ENCODE peak calls at places on chromosomes 3 and 15, in four cellular contexts. L is ovary, J is stomach, Q is tibial nerve. S is an unnamed sample.

GRCh38 chr3:86481031-86481430 is 509.9 kb downstream of the VGLL3 start:
- DNase-seq in J (no peak), L (no peak), Q (no peak), S (no peak)

GRCh38 chr3:114878119-114878839 is 268.8 kb downstream of the ZBTB20 start:
- DNase-seq in L (no peak), J (no peak), Q (no peak), S (no peak)

GRCh38 chr3:11096266-11097135 is 57.8 kb upstream of the HRH1 start:
- DNase-seq in J (peak), Q (peak), L (peak), S (peak)

GRCh38 chr15:100863406-100864198 is 16.0 kb upstream of the ALDH1A3 start:
- DNase-seq in Q (no peak), J (peak), L (no peak), S (no peak)

GRCh38 chr3:32143849-32144757 is 37.7 kb downstream of the GPD1L start:
- DNase-seq in Q (peak), L (peak), J (peak), S (peak)

GRCh38 chr15:99009741-99010370 is 2.3 kb upstream of the PGPEP1L start:
- DNase-seq in J (no peak), Q (no peak), L (no peak), S (no peak)

GRCh38 chr3:67104388-67104787 is 106.3 kb downstream of the KBTBD8 start:
- DNase-seq in J (no peak), Q (no peak), L (no peak), S (no peak)

GRCh38 chr3:16102905-16103364 is 71.5 kb upstream of the GALNT15 start:
- DNase-seq in L (no peak), Q (no peak), J (no peak), S (no peak)

GRCh38 chr15:101239724-101240136 is 12.1 kb downstream of the CHSY1 start:
- DNase-seq in L (no peak), Q (no peak), J (no peak), S (no peak)

DNA sequence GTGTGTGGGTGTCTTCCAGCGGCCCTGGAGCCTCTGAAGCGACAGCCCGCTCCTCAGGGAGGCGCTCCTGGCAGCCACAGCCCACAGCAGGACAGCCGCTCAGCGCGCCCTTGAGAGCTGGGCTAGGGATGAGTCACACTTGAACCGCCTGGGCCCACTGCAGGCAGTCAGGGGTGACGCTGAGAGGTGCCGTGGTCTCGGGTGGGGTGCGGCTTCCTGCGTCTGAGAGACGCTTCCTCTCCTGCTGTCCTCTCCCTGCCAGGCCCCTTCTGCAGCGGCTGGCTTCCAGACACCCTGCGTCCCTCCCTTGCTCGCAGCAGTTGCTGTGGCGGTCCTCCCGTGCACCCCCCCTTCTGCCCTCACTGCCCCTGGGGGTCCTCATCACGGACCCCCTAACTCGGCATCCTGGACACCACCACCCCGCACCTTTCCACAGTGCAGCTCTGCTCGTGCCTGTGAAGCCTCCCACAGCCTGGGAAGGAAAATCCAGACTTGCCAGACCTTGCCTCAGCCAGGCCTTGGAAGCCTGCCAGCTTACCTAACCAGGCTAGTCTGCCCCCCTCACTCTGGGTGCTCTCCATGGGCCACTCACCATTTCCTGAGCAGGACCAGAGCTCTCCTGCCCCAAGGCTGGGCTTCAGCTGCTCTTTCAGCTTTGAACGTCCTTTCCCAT is 1.1 kb upstream of the SPTBN5 start:
- DNase-seq in L (peak), Q (peak), J (peak), S (peak)
- TF ChIP-seq POLR2A in L (no peak), Q (no peak), J (no peak), S (peak)

DNA sequence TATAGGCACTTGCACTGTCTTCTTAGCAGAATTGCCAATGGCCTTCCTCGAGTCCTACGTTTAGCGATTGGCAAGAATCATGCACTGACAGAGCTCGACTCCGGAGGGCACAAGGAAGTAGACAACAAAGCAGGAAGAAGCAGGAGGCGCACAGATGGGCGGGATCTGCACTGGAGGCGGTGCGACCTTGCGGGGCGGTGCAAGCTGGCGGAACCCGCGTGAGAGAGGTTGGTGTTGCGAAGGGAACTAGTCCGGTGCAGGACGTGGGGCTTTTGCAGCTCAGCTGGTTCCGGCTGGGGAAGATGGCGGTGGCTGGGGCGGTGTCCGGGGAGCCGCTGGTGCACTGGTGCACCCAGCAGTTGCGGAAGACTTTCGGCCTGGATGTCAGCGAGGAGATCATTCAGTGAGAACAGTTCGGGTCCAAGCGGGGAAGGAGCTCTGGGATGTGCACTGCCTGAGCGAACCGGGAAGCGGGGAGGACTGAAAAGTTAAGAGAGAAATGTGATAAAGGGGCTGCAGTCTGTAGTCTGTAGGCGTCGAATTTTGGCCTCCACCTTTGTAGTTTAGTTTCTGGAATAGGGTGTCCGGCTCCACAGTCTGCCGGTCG is at the start of gene TRIP4:
- DNase-seq in L (peak), J (peak), Q (peak), S (peak)
- TF ChIP-seq POLR2A in L (peak), J (peak), Q (peak), S (peak)

DNA sequence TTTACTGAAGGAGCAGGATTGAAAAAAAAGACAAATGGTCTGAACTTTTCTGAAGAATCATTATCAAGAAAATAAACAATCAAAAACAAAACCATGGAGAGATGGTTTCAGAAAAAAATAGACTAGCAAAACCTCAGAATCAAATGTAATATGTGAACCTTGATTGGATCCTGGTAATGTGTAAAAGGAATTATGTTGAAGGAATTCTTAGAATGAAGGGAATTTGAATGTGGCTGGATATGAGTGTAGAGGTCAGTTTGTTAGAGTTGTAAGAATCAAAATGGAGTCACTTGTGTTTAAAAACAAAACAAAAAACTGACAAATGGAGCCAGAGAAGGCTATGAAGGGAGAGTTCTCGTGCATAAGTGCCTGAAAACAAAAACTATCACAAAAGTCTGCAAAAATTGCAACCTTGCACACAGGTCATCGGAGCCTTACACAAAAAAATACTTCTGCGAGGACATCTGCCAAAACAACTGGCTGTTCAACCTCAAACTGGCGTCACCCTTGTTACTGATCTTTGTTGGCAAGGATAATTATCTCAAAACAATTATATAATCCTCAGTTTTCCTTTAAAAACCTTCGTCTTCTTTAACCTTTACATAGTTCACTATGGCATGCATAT is 19.1 kb upstream of the ATP13A3 start:
- DNase-seq in L (no peak), J (no peak), Q (no peak), S (no peak)
- TF ChIP-seq POLR2A in L (no peak), J (no peak), Q (no peak), S (no peak)

GRCh38 chr15:74423443-74424257 is 10.1 kb downstream of the SEMA7A start:
- DNase-seq in Q (no peak), L (peak), J (no peak), S (no peak)
- TF ChIP-seq POLR2A in Q (no peak), L (no peak), J (no peak), S (no peak)

DNA sequence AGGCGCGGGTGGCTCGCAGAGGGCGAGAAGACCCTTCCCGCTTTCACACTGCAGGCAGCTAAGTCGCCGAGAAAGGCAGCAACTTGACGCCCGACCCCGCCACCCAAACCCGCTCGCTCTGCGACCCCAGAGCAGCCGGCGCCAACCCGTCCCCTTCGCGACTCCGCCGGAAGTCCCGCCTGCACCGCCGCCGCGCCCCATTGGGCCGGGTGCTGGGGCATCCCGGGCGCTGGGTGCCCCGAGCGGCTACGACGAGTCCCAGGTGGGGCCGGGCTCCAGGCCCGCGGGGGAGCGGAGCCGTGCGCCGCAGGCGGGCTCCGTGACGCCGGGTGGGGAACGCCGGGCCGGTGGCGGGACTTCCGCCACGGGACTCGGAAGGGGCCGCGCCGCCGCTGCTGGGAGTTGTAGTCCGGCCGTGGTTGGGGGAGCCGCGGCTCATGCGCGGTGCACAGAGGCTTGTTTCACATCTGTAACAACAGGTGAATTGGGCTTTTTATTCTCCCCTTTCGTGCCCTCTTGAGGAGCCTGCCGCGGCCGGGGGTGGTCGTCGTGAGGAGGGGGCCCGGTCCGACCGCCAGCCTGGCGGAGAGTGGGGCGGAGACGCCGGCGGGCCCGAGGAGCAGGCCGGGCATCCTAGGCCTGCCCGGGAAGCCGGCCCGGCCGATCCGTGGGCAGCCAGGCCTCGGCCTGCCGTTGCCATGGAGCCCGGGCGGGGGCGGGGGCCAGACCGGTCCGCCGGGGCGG is at the start of gene DHX30:
- DNase-seq in Q (peak), L (peak), J (peak), S (peak)
- TF ChIP-seq POLR2A in Q (peak), L (peak), J (no peak), S (peak)

DNA sequence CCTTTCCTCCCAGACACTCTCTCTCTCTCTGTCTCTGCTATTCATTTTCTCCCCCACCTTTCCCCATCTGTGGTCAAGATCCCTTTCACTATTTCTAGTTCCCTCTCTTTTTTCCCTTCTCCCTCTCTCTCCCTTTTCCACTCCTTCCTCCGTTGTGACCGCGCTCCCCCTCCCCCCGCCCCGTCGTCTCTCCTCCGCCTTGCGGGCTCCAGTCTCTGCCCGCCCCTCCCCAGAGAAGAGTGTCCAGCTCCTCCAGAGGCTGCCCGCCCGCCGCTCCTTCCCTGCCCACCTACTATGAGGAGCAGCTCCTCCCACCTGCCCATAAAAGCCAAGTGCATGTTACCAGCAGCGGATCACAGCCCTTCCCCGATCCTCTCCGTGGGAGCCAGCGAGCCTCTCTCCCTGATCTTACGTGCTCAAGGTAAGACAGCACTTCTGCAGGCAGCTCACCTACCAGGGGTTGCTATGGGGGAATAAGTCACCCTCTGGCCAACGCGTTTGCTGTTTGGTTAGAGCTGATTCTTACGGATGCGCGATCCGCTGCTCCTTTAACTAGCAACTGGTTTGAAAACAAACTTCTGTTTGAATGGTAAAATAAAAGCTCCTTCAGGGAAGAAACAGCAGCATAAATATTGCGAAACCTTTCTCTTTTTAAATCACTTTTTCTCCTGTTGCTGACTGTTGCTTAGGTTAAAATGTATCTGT is at the start of gene COL8A1:
- DNase-seq in L (peak), J (no peak), Q (peak), S (no peak)
- TF ChIP-seq POLR2A in L (peak), J (no peak), Q (peak), S (peak)

GRCh38 chr3:197295871-197296270 is 2.5 kb downstream of the DLG1 start:
- DNase-seq in L (no peak), J (no peak), Q (no peak), S (no peak)

GRCh38 chr3:197297020-197297419 is 1.4 kb downstream of the DLG1 start:
- DNase-seq in J (no peak), L (no peak), Q (no peak), S (no peak)

GRCh38 chr3:197298341-197298857 is at the start of gene DLG1:
- DNase-seq in L (peak), J (peak), Q (peak), S (peak)

GRCh38 chr3:197298858-197299854 is 744 bp upstream of the DLG1 start:
- DNase-seq in L (peak), J (peak), Q (no peak), S (peak)

DNA sequence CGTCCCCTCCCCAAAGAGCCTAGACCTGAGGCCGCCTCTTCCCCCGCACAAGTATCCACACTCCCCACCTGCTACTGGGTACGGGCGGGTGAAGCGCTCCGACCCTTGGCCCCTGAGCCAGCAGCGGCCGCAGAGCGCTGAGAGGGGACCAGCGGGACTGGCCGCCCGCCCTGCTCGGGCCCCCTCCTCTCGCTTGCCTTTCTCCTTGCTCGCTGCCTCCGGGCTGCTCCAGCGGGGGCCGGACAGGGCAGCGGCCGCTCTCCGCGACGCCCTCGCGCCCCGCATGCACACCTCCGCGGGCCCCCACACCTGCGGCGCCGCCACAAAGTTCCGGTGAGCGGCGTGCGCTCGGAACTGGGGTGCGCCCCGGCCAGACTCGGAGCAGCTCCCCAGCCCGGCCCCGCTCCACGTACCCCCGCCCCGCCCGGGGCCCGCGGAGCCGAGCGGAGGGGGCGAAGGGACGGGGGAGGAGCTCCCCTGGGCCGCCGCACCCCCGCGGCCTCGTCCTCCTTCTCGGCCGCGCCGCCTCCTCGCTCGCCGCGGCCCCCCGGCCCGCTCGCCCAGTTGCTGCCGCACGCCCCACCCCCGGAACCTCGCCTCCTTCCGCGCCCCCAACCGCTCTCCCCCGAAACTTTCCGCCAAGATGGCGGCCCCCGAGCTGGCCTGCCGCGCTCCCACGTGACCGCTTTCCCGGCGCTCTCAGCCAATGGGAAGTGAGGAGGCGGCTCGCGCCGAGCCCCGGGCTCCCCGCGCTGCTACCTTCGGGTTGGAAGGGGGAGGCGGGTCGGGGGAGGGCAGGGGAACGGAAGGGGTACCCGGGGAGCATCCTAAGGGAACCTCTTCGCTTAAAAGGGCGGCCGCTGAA is 704 bp downstream of the DLG1 start:
- DNase-seq in L (peak), J (peak), Q (peak), S (peak)
- TF ChIP-seq POLR2A in L (no peak), J (no peak), Q (peak), S (peak)

GRCh38 chr3:148226246-148226645 is 471.5 kb upstream of the AGTR1 start:
- DNase-seq in L (no peak), J (no peak), Q (no peak), S (no peak)
- TF ChIP-seq POLR2A in L (no peak), J (no peak), Q (no peak), S (no peak)

GRCh38 chr15:88301311-88301710 is 44.8 kb upstream of the NTRK3 start:
- DNase-seq in Q (no peak), J (no peak), L (no peak), S (no peak)
- TF ChIP-seq POLR2A in Q (no peak), J (no peak), L (no peak), S (no peak)